ENCODE peak calls at places on chromosome 3, in ten cellular contexts. One of them, this sample, is unnamed.

GRCh38 chr3:132318451-132318850 is 1.2 kb downstream of the ACP3 start:
- DNase-seq in NCI-H1092 treated with DMSO at 0.1 percent for 48 hours: no peak
- DNase-seq in GM10248: no peak
- DNase-seq in mucosa of descending colon: no peak
- DNase-seq in psoas muscle: no peak
- DNase-seq in memory B cell: no peak
- DNase-seq in transverse colon: no peak
- DNase-seq in NCI-H524 treated with DMSO at 0.1 percent for 48 hours: no peak
- DNase-seq in COR-L47: no peak
- DNase-seq in CD8-positive, alpha-beta T cell: no peak
- DNase-seq in this sample: no peak

GRCh38 chr3:194382196-194382891 is 12.8 kb upstream of the LRRC15 start:
- DNase-seq in CD8-positive, alpha-beta T cell: no peak
- DNase-seq in mucosa of descending colon: no peak
- DNase-seq in COR-L47: no peak
- DNase-seq in GM10248: no peak
- DNase-seq in transverse colon: no peak
- DNase-seq in psoas muscle: no peak
- DNase-seq in NCI-H1092 treated with DMSO at 0.1 percent for 48 hours: no peak
- DNase-seq in NCI-H524 treated with DMSO at 0.1 percent for 48 hours: no peak
- DNase-seq in memory B cell: no peak
- DNase-seq in this sample: no peak

GRCh38 chr3:42263354-42264346 is 2.3 kb downstream of the CCK start:
- DNase-seq in COR-L47: peak; percentile 31
- DNase-seq in GM10248: no peak
- DNase-seq in CD8-positive, alpha-beta T cell: no peak
- DNase-seq in transverse colon: no peak
- DNase-seq in NCI-H1092 treated with DMSO at 0.1 percent for 48 hours: peak; percentile 32
- DNase-seq in memory B cell: no peak
- DNase-seq in NCI-H524 treated with DMSO at 0.1 percent for 48 hours: no peak
- DNase-seq in mucosa of descending colon: no peak
- DNase-seq in psoas muscle: no peak
- DNase-seq in this sample: no peak

GRCh38 chr3:105367406-105368213 is 901 bp downstream of the ALCAM start:
- DNase-seq in NCI-H524 treated with DMSO at 0.1 percent for 48 hours: no peak
- DNase-seq in transverse colon: peak; percentile 84
- DNase-seq in memory B cell: peak; percentile 59
- DNase-seq in GM10248: peak; percentile 71
- DNase-seq in psoas muscle: peak; percentile 44
- DNase-seq in COR-L47: peak; percentile 81
- DNase-seq in CD8-positive, alpha-beta T cell: peak; percentile 10
- DNase-seq in NCI-H1092 treated with DMSO at 0.1 percent for 48 hours: peak; percentile 44
- DNase-seq in mucosa of descending colon: peak; percentile 82
- DNase-seq in this sample: peak; percentile 62

GRCh38 chr3:72152551-72153476 is 367.9 kb upstream of the PROK2 start:
- DNase-seq in psoas muscle: peak; percentile 58
- DNase-seq in GM10248: no peak
- DNase-seq in CD8-positive, alpha-beta T cell: no peak
- DNase-seq in mucosa of descending colon: peak; percentile 82
- DNase-seq in transverse colon: peak; percentile 79
- DNase-seq in memory B cell: no peak
- DNase-seq in COR-L47: peak; percentile 91
- DNase-seq in NCI-H1092 treated with DMSO at 0.1 percent for 48 hours: peak; percentile 98
- DNase-seq in NCI-H524 treated with DMSO at 0.1 percent for 48 hours: peak; percentile 61
- DNase-seq in this sample: peak; percentile 75

GRCh38 chr3:134337511-134338200 is 36.6 kb downstream of the AMOTL2 start:
- DNase-seq in COR-L47: no peak
- DNase-seq in mucosa of descending colon: no peak
- DNase-seq in NCI-H524 treated with DMSO at 0.1 percent for 48 hours: no peak
- DNase-seq in memory B cell: no peak
- DNase-seq in NCI-H1092 treated with DMSO at 0.1 percent for 48 hours: no peak
- DNase-seq in psoas muscle: no peak
- DNase-seq in CD8-positive, alpha-beta T cell: no peak
- DNase-seq in GM10248: no peak
- DNase-seq in transverse colon: no peak
- DNase-seq in this sample: no peak

GRCh38 chr3:195004512-195005250 is 266.3 kb downstream of the XXYLT1 start:
- DNase-seq in transverse colon: no peak
- DNase-seq in mucosa of descending colon: no peak
- DNase-seq in psoas muscle: no peak
- DNase-seq in NCI-H524 treated with DMSO at 0.1 percent for 48 hours: no peak
- DNase-seq in CD8-positive, alpha-beta T cell: no peak
- DNase-seq in NCI-H1092 treated with DMSO at 0.1 percent for 48 hours: no peak
- DNase-seq in memory B cell: no peak
- DNase-seq in GM10248: no peak
- DNase-seq in COR-L47: no peak
- DNase-seq in this sample: no peak

GRCh38 chr3:120369000-120369399 is 19.8 kb upstream of the LRRC58 start:
- DNase-seq in mucosa of descending colon: no peak
- DNase-seq in CD8-positive, alpha-beta T cell: no peak
- DNase-seq in COR-L47: no peak
- DNase-seq in psoas muscle: no peak
- DNase-seq in GM10248: no peak
- DNase-seq in NCI-H1092 treated with DMSO at 0.1 percent for 48 hours: no peak
- DNase-seq in memory B cell: no peak
- DNase-seq in transverse colon: no peak
- DNase-seq in NCI-H524 treated with DMSO at 0.1 percent for 48 hours: no peak
- DNase-seq in this sample: no peak

GRCh38 chr3:12829886-12830784 is 11.2 kb downstream of the RPL32 start:
- DNase-seq in memory B cell: no peak
- DNase-seq in COR-L47: no peak
- DNase-seq in CD8-positive, alpha-beta T cell: no peak
- DNase-seq in transverse colon: no peak
- DNase-seq in mucosa of descending colon: no peak
- DNase-seq in NCI-H1092 treated with DMSO at 0.1 percent for 48 hours: no peak
- DNase-seq in NCI-H524 treated with DMSO at 0.1 percent for 48 hours: no peak
- DNase-seq in GM10248: no peak
- DNase-seq in psoas muscle: no peak
- DNase-seq in this sample: no peak

GRCh38 chr3:145518639-145519038 is 642.3 kb downstream of the PLOD2 start:
- DNase-seq in transverse colon: no peak
- DNase-seq in NCI-H1092 treated with DMSO at 0.1 percent for 48 hours: no peak
- DNase-seq in mucosa of descending colon: no peak
- DNase-seq in memory B cell: no peak
- DNase-seq in GM10248: no peak
- DNase-seq in NCI-H524 treated with DMSO at 0.1 percent for 48 hours: no peak
- DNase-seq in CD8-positive, alpha-beta T cell: no peak
- DNase-seq in COR-L47: no peak
- DNase-seq in psoas muscle: no peak
- DNase-seq in this sample: no peak

GRCh38 chr3:12999147-13000140 is 73.8 kb downstream of the IQSEC1 start:
- DNase-seq in psoas muscle: peak; percentile 88
- DNase-seq in NCI-H1092 treated with DMSO at 0.1 percent for 48 hours: no peak
- DNase-seq in COR-L47: no peak
- DNase-seq in transverse colon: peak; percentile 93
- DNase-seq in CD8-positive, alpha-beta T cell: no peak
- DNase-seq in memory B cell: no peak
- DNase-seq in mucosa of descending colon: peak; percentile 95
- DNase-seq in GM10248: peak; percentile 78
- DNase-seq in NCI-H524 treated with DMSO at 0.1 percent for 48 hours: no peak
- DNase-seq in this sample: peak; percentile 87

GRCh38 chr3:196012941-196013471 is 68.9 kb downstream of the TFRC start:
- DNase-seq in psoas muscle: no peak
- DNase-seq in transverse colon: no peak
- DNase-seq in mucosa of descending colon: no peak
- DNase-seq in NCI-H524 treated with DMSO at 0.1 percent for 48 hours: no peak
- DNase-seq in NCI-H1092 treated with DMSO at 0.1 percent for 48 hours: no peak
- DNase-seq in COR-L47: no peak
- DNase-seq in GM10248: no peak
- DNase-seq in CD8-positive, alpha-beta T cell: no peak
- DNase-seq in memory B cell: no peak
- DNase-seq in this sample: no peak

GRCh38 chr3:190265795-190266194 is 56.5 kb downstream of the CLDN1 start:
- DNase-seq in NCI-H524 treated with DMSO at 0.1 percent for 48 hours: no peak
- DNase-seq in COR-L47: no peak
- DNase-seq in CD8-positive, alpha-beta T cell: no peak
- DNase-seq in memory B cell: no peak
- DNase-seq in transverse colon: peak; percentile 50
- DNase-seq in mucosa of descending colon: no peak
- DNase-seq in psoas muscle: no peak
- DNase-seq in NCI-H1092 treated with DMSO at 0.1 percent for 48 hours: no peak
- DNase-seq in GM10248: no peak
- DNase-seq in this sample: no peak

GRCh38 chr3:141499304-141499703 is 12.5 kb downstream of the RASA2 start:
- DNase-seq in mucosa of descending colon: no peak
- DNase-seq in memory B cell: no peak
- DNase-seq in transverse colon: no peak
- DNase-seq in NCI-H524 treated with DMSO at 0.1 percent for 48 hours: no peak
- DNase-seq in psoas muscle: no peak
- DNase-seq in GM10248: no peak
- DNase-seq in NCI-H1092 treated with DMSO at 0.1 percent for 48 hours: no peak
- DNase-seq in COR-L47: no peak
- DNase-seq in CD8-positive, alpha-beta T cell: no peak
- DNase-seq in this sample: no peak

GRCh38 chr3:23442598-23443383 is 239.7 kb downstream of the UBE2E2 start:
- DNase-seq in NCI-H524 treated with DMSO at 0.1 percent for 48 hours: no peak
- DNase-seq in CD8-positive, alpha-beta T cell: no peak
- DNase-seq in NCI-H1092 treated with DMSO at 0.1 percent for 48 hours: no peak
- DNase-seq in memory B cell: no peak
- DNase-seq in transverse colon: no peak
- DNase-seq in psoas muscle: no peak
- DNase-seq in COR-L47: no peak
- DNase-seq in mucosa of descending colon: no peak
- DNase-seq in GM10248: peak; percentile 35
- DNase-seq in this sample: no peak

GRCh38 chr3:111547645-111548044 is 5.6 kb downstream of the CD96 start:
- DNase-seq in GM10248: peak; percentile 18
- DNase-seq in NCI-H524 treated with DMSO at 0.1 percent for 48 hours: no peak
- DNase-seq in psoas muscle: no peak
- DNase-seq in memory B cell: no peak
- DNase-seq in COR-L47: no peak
- DNase-seq in NCI-H1092 treated with DMSO at 0.1 percent for 48 hours: no peak
- DNase-seq in mucosa of descending colon: no peak
- DNase-seq in transverse colon: peak; percentile 14
- DNase-seq in CD8-positive, alpha-beta T cell: no peak
- DNase-seq in this sample: no peak

GRCh38 chr3:43779850-43780249 is 89.1 kb downstream of the ABHD5 start:
- DNase-seq in memory B cell: no peak
- DNase-seq in transverse colon: no peak
- DNase-seq in mucosa of descending colon: no peak
- DNase-seq in CD8-positive, alpha-beta T cell: no peak
- DNase-seq in psoas muscle: no peak
- DNase-seq in GM10248: no peak
- DNase-seq in COR-L47: no peak
- DNase-seq in NCI-H524 treated with DMSO at 0.1 percent for 48 hours: no peak
- DNase-seq in NCI-H1092 treated with DMSO at 0.1 percent for 48 hours: no peak
- DNase-seq in this sample: no peak

GRCh38 chr3:126934149-126934548 is 48.8 kb upstream of the PLXNA1 start:
- DNase-seq in transverse colon: no peak
- DNase-seq in NCI-H524 treated with DMSO at 0.1 percent for 48 hours: no peak
- DNase-seq in psoas muscle: no peak
- DNase-seq in CD8-positive, alpha-beta T cell: no peak
- DNase-seq in NCI-H1092 treated with DMSO at 0.1 percent for 48 hours: no peak
- DNase-seq in mucosa of descending colon: no peak
- DNase-seq in COR-L47: peak; percentile 72
- DNase-seq in GM10248: no peak
- DNase-seq in memory B cell: no peak
- DNase-seq in this sample: no peak

GRCh38 chr3:156888576-156888975 is 62.4 kb downstream of the LEKR1 start:
- DNase-seq in memory B cell: no peak
- DNase-seq in NCI-H524 treated with DMSO at 0.1 percent for 48 hours: no peak
- DNase-seq in NCI-H1092 treated with DMSO at 0.1 percent for 48 hours: no peak
- DNase-seq in GM10248: no peak
- DNase-seq in CD8-positive, alpha-beta T cell: no peak
- DNase-seq in mucosa of descending colon: no peak
- DNase-seq in psoas muscle: no peak
- DNase-seq in transverse colon: no peak
- DNase-seq in COR-L47: no peak
- DNase-seq in this sample: no peak

GRCh38 chr3:135560847-135561246 is 404.7 kb upstream of the PPP2R3A start:
- DNase-seq in psoas muscle: no peak
- DNase-seq in memory B cell: no peak
- DNase-seq in mucosa of descending colon: no peak
- DNase-seq in GM10248: no peak
- DNase-seq in CD8-positive, alpha-beta T cell: no peak
- DNase-seq in transverse colon: no peak
- DNase-seq in NCI-H1092 treated with DMSO at 0.1 percent for 48 hours: no peak
- DNase-seq in NCI-H524 treated with DMSO at 0.1 percent for 48 hours: no peak
- DNase-seq in COR-L47: no peak
- DNase-seq in this sample: no peak

GRCh38 chr3:190217081-190217480 is 96.4 kb upstream of the P3H2 start:
- DNase-seq in transverse colon: no peak
- DNase-seq in mucosa of descending colon: no peak
- DNase-seq in NCI-H524 treated with DMSO at 0.1 percent for 48 hours: no peak
- DNase-seq in memory B cell: no peak
- DNase-seq in NCI-H1092 treated with DMSO at 0.1 percent for 48 hours: no peak
- DNase-seq in CD8-positive, alpha-beta T cell: no peak
- DNase-seq in GM10248: no peak
- DNase-seq in psoas muscle: no peak
- DNase-seq in COR-L47: no peak
- DNase-seq in this sample: no peak

GRCh38 chr3:123389338-123389910 is 59.5 kb downstream of the ADCY5 start:
- DNase-seq in NCI-H524 treated with DMSO at 0.1 percent for 48 hours: no peak
- DNase-seq in GM10248: no peak
- DNase-seq in CD8-positive, alpha-beta T cell: no peak
- DNase-seq in transverse colon: no peak
- DNase-seq in psoas muscle: no peak
- DNase-seq in mucosa of descending colon: no peak
- DNase-seq in NCI-H1092 treated with DMSO at 0.1 percent for 48 hours: no peak
- DNase-seq in COR-L47: no peak
- DNase-seq in memory B cell: no peak
- DNase-seq in this sample: no peak

GRCh38 chr3:152916753-152917279 is 81.9 kb downstream of the P2RY1 start:
- DNase-seq in memory B cell: no peak
- DNase-seq in NCI-H524 treated with DMSO at 0.1 percent for 48 hours: no peak
- DNase-seq in CD8-positive, alpha-beta T cell: no peak
- DNase-seq in psoas muscle: no peak
- DNase-seq in mucosa of descending colon: no peak
- DNase-seq in NCI-H1092 treated with DMSO at 0.1 percent for 48 hours: no peak
- DNase-seq in COR-L47: no peak
- DNase-seq in GM10248: no peak
- DNase-seq in transverse colon: no peak
- DNase-seq in this sample: no peak

GRCh38 chr3:186138272-186138981 is 29.5 kb upstream of the ETV5 start:
- DNase-seq in GM10248: no peak
- DNase-seq in CD8-positive, alpha-beta T cell: no peak
- DNase-seq in COR-L47: no peak
- DNase-seq in NCI-H1092 treated with DMSO at 0.1 percent for 48 hours: no peak
- DNase-seq in mucosa of descending colon: no peak
- DNase-seq in memory B cell: no peak
- DNase-seq in NCI-H524 treated with DMSO at 0.1 percent for 48 hours: no peak
- DNase-seq in psoas muscle: no peak
- DNase-seq in transverse colon: no peak
- DNase-seq in this sample: no peak

GRCh38 chr3:187039723-187040414 is 99.4 kb downstream of the RPL39L start:
- DNase-seq in memory B cell: no peak
- DNase-seq in NCI-H1092 treated with DMSO at 0.1 percent for 48 hours: no peak
- DNase-seq in mucosa of descending colon: peak; percentile 59
- DNase-seq in psoas muscle: no peak
- DNase-seq in NCI-H524 treated with DMSO at 0.1 percent for 48 hours: no peak
- DNase-seq in CD8-positive, alpha-beta T cell: no peak
- DNase-seq in GM10248: no peak
- DNase-seq in COR-L47: no peak
- DNase-seq in transverse colon: peak; percentile 63
- DNase-seq in this sample: no peak

GRCh38 chr3:44184319-44184953 is 57.2 kb upstream of the TOPAZ1 start:
- DNase-seq in transverse colon: peak; percentile 49
- DNase-seq in GM10248: no peak
- DNase-seq in NCI-H524 treated with DMSO at 0.1 percent for 48 hours: peak; percentile 76
- DNase-seq in mucosa of descending colon: no peak
- DNase-seq in CD8-positive, alpha-beta T cell: no peak
- DNase-seq in psoas muscle: no peak
- DNase-seq in memory B cell: no peak
- DNase-seq in NCI-H1092 treated with DMSO at 0.1 percent for 48 hours: peak; percentile 2
- DNase-seq in COR-L47: peak; percentile 11
- DNase-seq in this sample: no peak

GRCh38 chr3:108804956-108805355 is 17.6 kb upstream of the TRAT1 start:
- DNase-seq in COR-L47: no peak
- DNase-seq in psoas muscle: no peak
- DNase-seq in CD8-positive, alpha-beta T cell: no peak
- DNase-seq in memory B cell: no peak
- DNase-seq in GM10248: no peak
- DNase-seq in mucosa of descending colon: no peak
- DNase-seq in NCI-H524 treated with DMSO at 0.1 percent for 48 hours: no peak
- DNase-seq in transverse colon: peak; percentile 48
- DNase-seq in NCI-H1092 treated with DMSO at 0.1 percent for 48 hours: no peak
- DNase-seq in this sample: no peak

GRCh38 chr3:113606539-113607218 is 74.3 kb downstream of the SIDT1 start:
- DNase-seq in psoas muscle: no peak
- DNase-seq in NCI-H1092 treated with DMSO at 0.1 percent for 48 hours: no peak
- DNase-seq in GM10248: peak; percentile 78
- DNase-seq in memory B cell: no peak
- DNase-seq in CD8-positive, alpha-beta T cell: no peak
- DNase-seq in NCI-H524 treated with DMSO at 0.1 percent for 48 hours: no peak
- DNase-seq in mucosa of descending colon: no peak
- DNase-seq in COR-L47: no peak
- DNase-seq in transverse colon: peak; percentile 26
- DNase-seq in this sample: no peak